ENCODE peak calls at places on chromosome 7, in six cellular contexts. One of them, this sample, is unnamed. For H3K27me3 and H3K4me1, the result is how much of the 10 kb centered on the place peaks cover.

GRCh38 chr7:141073641-141074161 is at the start of gene TMEM178B:
- DNase-seq in mesendoderm: peak
- DNase-seq in cardiac muscle cell: peak
- DNase-seq in effector memory CD4-positive, alpha-beta T cell: no peak
- DNase-seq in testis: no peak
- DNase-seq in endothelial cell of umbilical vein: no peak
- DNase-seq in this sample: no peak

GRCh38 chr7:82600601-82601000 is 157.0 kb upstream of the CACNA2D1 start:
- DNase-seq in cardiac muscle cell: no peak
- DNase-seq in endothelial cell of umbilical vein: no peak
- DNase-seq in mesendoderm: no peak
- DNase-seq in effector memory CD4-positive, alpha-beta T cell: no peak
- DNase-seq in testis: no peak
- DNase-seq in this sample: no peak

GRCh38 chr7:142523821-142524460 is 225.3 kb upstream of the PRSS1 start:
- DNase-seq in endothelial cell of umbilical vein: no peak
- DNase-seq in effector memory CD4-positive, alpha-beta T cell: no peak
- DNase-seq in cardiac muscle cell: no peak
- DNase-seq in mesendoderm: no peak
- DNase-seq in testis: no peak
- DNase-seq in this sample: no peak

GRCh38 chr7:2409745-2410414 is 6.5 kb downstream of the CHST12 start:
- DNase-seq in mesendoderm: no peak
- DNase-seq in testis: no peak
- DNase-seq in effector memory CD4-positive, alpha-beta T cell: no peak
- DNase-seq in cardiac muscle cell: no peak
- DNase-seq in endothelial cell of umbilical vein: peak
- DNase-seq in this sample: peak

GRCh38 chr7:25586513-25586912 is 358.2 kb upstream of the NPVF start:
- DNase-seq in testis: no peak
- DNase-seq in cardiac muscle cell: no peak
- DNase-seq in endothelial cell of umbilical vein: no peak
- DNase-seq in effector memory CD4-positive, alpha-beta T cell: no peak
- DNase-seq in mesendoderm: no peak
- DNase-seq in this sample: no peak

GRCh38 chr7:5282464-5283316 is at the start of gene SLC29A4:
- DNase-seq in testis: peak
- DNase-seq in mesendoderm: peak
- DNase-seq in effector memory CD4-positive, alpha-beta T cell: no peak
- DNase-seq in cardiac muscle cell: peak
- DNase-seq in endothelial cell of umbilical vein: no peak
- DNase-seq in this sample: no peak

GRCh38 chr7:133529861-133530260 is 277.0 kb downstream of the EXOC4 start:
- DNase-seq in mesendoderm: no peak
- DNase-seq in testis: no peak
- DNase-seq in endothelial cell of umbilical vein: no peak
- DNase-seq in cardiac muscle cell: peak
- DNase-seq in effector memory CD4-positive, alpha-beta T cell: no peak
- DNase-seq in this sample: no peak

GRCh38 chr7:106566174-106566573 is 94.8 kb downstream of the CCDC71L start:
- DNase-seq in mesendoderm: no peak
- DNase-seq in endothelial cell of umbilical vein: no peak
- DNase-seq in testis: no peak
- DNase-seq in cardiac muscle cell: no peak
- DNase-seq in effector memory CD4-positive, alpha-beta T cell: no peak
- DNase-seq in this sample: no peak

GRCh38 chr7:45897042-45897690 is 8.9 kb downstream of the IGFBP1 start:
- DNase-seq in mesendoderm: no peak
- DNase-seq in cardiac muscle cell: no peak
- DNase-seq in endothelial cell of umbilical vein: no peak
- DNase-seq in effector memory CD4-positive, alpha-beta T cell: no peak
- DNase-seq in testis: no peak
- DNase-seq in this sample: no peak

GRCh38 chr7:110386914-110387313 is 704.0 kb upstream of the LRRN3 start:
- DNase-seq in cardiac muscle cell: peak
- DNase-seq in endothelial cell of umbilical vein: no peak
- DNase-seq in testis: no peak
- DNase-seq in mesendoderm: peak
- DNase-seq in effector memory CD4-positive, alpha-beta T cell: no peak
- DNase-seq in this sample: no peak

GRCh38 chr7:45568536-45569289 is 5.5 kb upstream of the ADCY1 start:
- DNase-seq in mesendoderm: no peak
- DNase-seq in effector memory CD4-positive, alpha-beta T cell: no peak
- DNase-seq in cardiac muscle cell: no peak
- DNase-seq in testis: no peak
- DNase-seq in endothelial cell of umbilical vein: no peak
- DNase-seq in this sample: no peak

GRCh38 chr7:143385891-143386781 is 5.0 kb downstream of the ZYX start:
- DNase-seq in endothelial cell of umbilical vein: peak
- DNase-seq in cardiac muscle cell: no peak
- DNase-seq in mesendoderm: no peak
- DNase-seq in effector memory CD4-positive, alpha-beta T cell: peak
- DNase-seq in testis: peak
- DNase-seq in this sample: peak

GRCh38 chr7:113087278-113087998 is 811 bp upstream of the GPR85 start:
- DNase-seq in endothelial cell of umbilical vein: peak
- DNase-seq in effector memory CD4-positive, alpha-beta T cell: no peak
- DNase-seq in mesendoderm: peak
- DNase-seq in testis: no peak
- DNase-seq in cardiac muscle cell: peak
- DNase-seq in this sample: no peak

DNA sequence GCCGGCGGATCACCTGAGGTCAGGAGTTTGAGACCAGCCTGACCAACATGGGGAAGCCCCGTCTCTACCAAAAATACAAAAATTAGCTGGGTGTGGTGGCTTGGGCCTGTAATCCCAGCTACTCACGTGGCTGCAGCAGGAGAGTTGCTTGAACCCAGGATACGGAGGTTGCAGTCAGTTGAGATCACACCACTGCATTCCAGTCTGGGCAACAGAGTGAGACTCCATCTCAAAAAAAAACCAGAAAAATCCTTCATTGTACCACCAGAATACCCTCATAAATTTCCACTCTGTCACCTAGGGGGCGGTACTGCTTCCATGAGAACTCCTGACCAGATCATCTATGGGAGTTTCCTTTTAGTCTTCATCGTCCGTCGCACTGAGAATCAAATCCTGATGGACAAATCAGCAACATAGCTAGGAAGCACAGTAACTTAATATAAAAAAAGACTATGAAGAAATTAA is 225.8 kb upstream of the KLF14 start:
- DNase-seq in testis: no peak
- DNase-seq in endothelial cell of umbilical vein: no peak
- DNase-seq in mesendoderm: peak
- DNase-seq in cardiac muscle cell: no peak
- DNase-seq in effector memory CD4-positive, alpha-beta T cell: no peak
- DNase-seq in this sample: peak
- H3K27ac ChIP-seq in testis: no peak
- H3K27ac ChIP-seq in endothelial cell of umbilical vein: peak
- H3K27ac ChIP-seq in mesendoderm: no peak
- H3K27ac ChIP-seq in cardiac muscle cell: no peak
- H3K27ac ChIP-seq in effector memory CD4-positive, alpha-beta T cell: peak
- H3K27ac ChIP-seq in this sample: peak

GRCh38 chr7:128407751-128408708 is 1.8 kb downstream of the IMPDH1 start:
- DNase-seq in cardiac muscle cell: no peak
- DNase-seq in effector memory CD4-positive, alpha-beta T cell: no peak
- DNase-seq in endothelial cell of umbilical vein: peak
- DNase-seq in testis: no peak
- DNase-seq in mesendoderm: peak
- DNase-seq in this sample: no peak

GRCh38 chr7:128410092-128410665 is 397 bp upstream of the IMPDH1 start:
- DNase-seq in cardiac muscle cell: peak
- DNase-seq in mesendoderm: peak
- DNase-seq in testis: peak
- DNase-seq in effector memory CD4-positive, alpha-beta T cell: peak
- DNase-seq in endothelial cell of umbilical vein: peak
- DNase-seq in this sample: peak

GRCh38 chr7:128408709-128409434 is 910 bp downstream of the IMPDH1 start:
- DNase-seq in mesendoderm: peak
- DNase-seq in effector memory CD4-positive, alpha-beta T cell: no peak
- DNase-seq in testis: no peak
- DNase-seq in endothelial cell of umbilical vein: no peak
- DNase-seq in cardiac muscle cell: no peak
- DNase-seq in this sample: no peak

GRCh38 chr7:128406986-128407589 is 2.7 kb downstream of the IMPDH1 start:
- DNase-seq in endothelial cell of umbilical vein: no peak
- DNase-seq in cardiac muscle cell: no peak
- DNase-seq in effector memory CD4-positive, alpha-beta T cell: no peak
- DNase-seq in mesendoderm: no peak
- DNase-seq in testis: no peak
- DNase-seq in this sample: no peak

DNA sequence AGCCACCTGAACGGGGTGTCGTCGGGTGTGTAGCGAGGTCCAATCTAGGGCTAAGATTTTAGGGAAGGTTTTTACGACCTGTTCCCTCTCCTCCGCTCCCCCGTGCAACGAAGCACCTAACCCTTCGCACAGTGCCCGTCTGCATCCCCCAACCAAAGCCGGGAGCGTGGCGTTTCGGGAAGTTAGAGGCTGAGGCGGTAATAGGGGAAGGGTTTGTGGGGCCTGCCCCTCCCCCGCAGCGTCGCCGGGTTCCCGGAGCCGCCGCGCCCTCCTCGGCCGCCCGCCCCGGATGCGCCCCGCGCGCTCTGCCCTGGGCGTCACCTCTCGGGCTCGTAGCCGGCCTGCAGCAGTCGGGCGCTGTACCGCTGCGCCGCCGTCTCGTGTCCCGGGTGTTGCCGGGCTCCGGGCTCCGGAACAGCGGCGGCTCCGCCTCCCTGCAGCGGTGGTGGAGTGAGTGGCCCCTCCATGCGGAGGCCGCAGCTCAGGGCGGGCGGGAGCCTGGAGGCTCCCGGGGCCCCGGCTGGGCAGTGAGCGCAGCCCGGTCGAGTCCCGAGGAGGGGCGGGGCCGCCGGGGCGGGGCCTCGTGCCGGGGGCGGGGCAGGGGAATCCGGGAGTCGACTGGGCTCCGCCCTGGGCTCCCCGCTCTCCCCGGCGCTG is at the start of gene IMPDH1:
- DNase-seq in effector memory CD4-positive, alpha-beta T cell: peak
- DNase-seq in endothelial cell of umbilical vein: no peak
- DNase-seq in testis: peak
- DNase-seq in cardiac muscle cell: peak
- DNase-seq in mesendoderm: peak
- DNase-seq in this sample: peak
- H3K27me3 ChIP-seq in effector memory CD4-positive, alpha-beta T cell: under half
- H3K27me3 ChIP-seq in endothelial cell of umbilical vein: under half
- H3K27me3 ChIP-seq in testis: under half
- H3K27me3 ChIP-seq in cardiac muscle cell: half or more
- H3K27me3 ChIP-seq in mesendoderm: under half
- H3K27me3 ChIP-seq in this sample: under half

GRCh38 chr7:112053405-112054069 is 152.7 kb downstream of the DOCK4 start:
- DNase-seq in cardiac muscle cell: no peak
- DNase-seq in endothelial cell of umbilical vein: no peak
- DNase-seq in effector memory CD4-positive, alpha-beta T cell: no peak
- DNase-seq in testis: no peak
- DNase-seq in mesendoderm: no peak
- DNase-seq in this sample: no peak

GRCh38 chr7:112056409-112056808 is 149.8 kb downstream of the DOCK4 start:
- DNase-seq in cardiac muscle cell: no peak
- DNase-seq in endothelial cell of umbilical vein: peak
- DNase-seq in effector memory CD4-positive, alpha-beta T cell: no peak
- DNase-seq in mesendoderm: no peak
- DNase-seq in testis: no peak
- DNase-seq in this sample: no peak

GRCh38 chr7:112052507-112052906 is 153.7 kb downstream of the DOCK4 start:
- DNase-seq in effector memory CD4-positive, alpha-beta T cell: no peak
- DNase-seq in testis: no peak
- DNase-seq in mesendoderm: no peak
- DNase-seq in endothelial cell of umbilical vein: no peak
- DNase-seq in cardiac muscle cell: no peak
- DNase-seq in this sample: no peak

GRCh38 chr7:112050205-112050881 is 155.9 kb downstream of the DOCK4 start:
- DNase-seq in mesendoderm: no peak
- DNase-seq in cardiac muscle cell: peak
- DNase-seq in testis: no peak
- DNase-seq in endothelial cell of umbilical vein: no peak
- DNase-seq in effector memory CD4-positive, alpha-beta T cell: no peak
- DNase-seq in this sample: no peak

GRCh38 chr7:112052993-112053392 is 153.2 kb downstream of the DOCK4 start:
- DNase-seq in cardiac muscle cell: no peak
- DNase-seq in testis: no peak
- DNase-seq in effector memory CD4-positive, alpha-beta T cell: no peak
- DNase-seq in endothelial cell of umbilical vein: peak
- DNase-seq in mesendoderm: no peak
- DNase-seq in this sample: no peak
- H3K4me1 ChIP-seq in cardiac muscle cell: under half
- H3K4me1 ChIP-seq in testis: under half
- H3K4me1 ChIP-seq in effector memory CD4-positive, alpha-beta T cell: under half
- H3K4me1 ChIP-seq in endothelial cell of umbilical vein: under half
- H3K4me1 ChIP-seq in mesendoderm: under half
- H3K4me1 ChIP-seq in this sample: under half

GRCh38 chr7:97075928-97076327 is 41.6 kb upstream of the SDHAF3 start:
- DNase-seq in mesendoderm: peak
- DNase-seq in cardiac muscle cell: no peak
- DNase-seq in endothelial cell of umbilical vein: no peak
- DNase-seq in testis: no peak
- DNase-seq in effector memory CD4-positive, alpha-beta T cell: no peak
- DNase-seq in this sample: no peak

GRCh38 chr7:97081901-97082300 is 35.6 kb upstream of the SDHAF3 start:
- DNase-seq in testis: no peak
- DNase-seq in effector memory CD4-positive, alpha-beta T cell: no peak
- DNase-seq in cardiac muscle cell: no peak
- DNase-seq in endothelial cell of umbilical vein: no peak
- DNase-seq in mesendoderm: no peak
- DNase-seq in this sample: no peak

GRCh38 chr7:97078023-97078988 is 39.2 kb upstream of the SDHAF3 start:
- DNase-seq in mesendoderm: no peak
- DNase-seq in endothelial cell of umbilical vein: no peak
- DNase-seq in effector memory CD4-positive, alpha-beta T cell: no peak
- DNase-seq in testis: no peak
- DNase-seq in cardiac muscle cell: no peak
- DNase-seq in this sample: no peak

GRCh38 chr7:97079300-97079699 is 38.2 kb upstream of the SDHAF3 start:
- DNase-seq in testis: no peak
- DNase-seq in endothelial cell of umbilical vein: no peak
- DNase-seq in cardiac muscle cell: no peak
- DNase-seq in effector memory CD4-positive, alpha-beta T cell: no peak
- DNase-seq in mesendoderm: no peak
- DNase-seq in this sample: no peak
- H3K27ac ChIP-seq in testis: no peak
- H3K27ac ChIP-seq in endothelial cell of umbilical vein: no peak
- H3K27ac ChIP-seq in cardiac muscle cell: no peak
- H3K27ac ChIP-seq in effector memory CD4-positive, alpha-beta T cell: no peak
- H3K27ac ChIP-seq in mesendoderm: no peak
- H3K27ac ChIP-seq in this sample: no peak

GRCh38 chr7:135718794-135719436 is 9.1 kb downstream of the SLC13A4 start:
- DNase-seq in cardiac muscle cell: peak
- DNase-seq in testis: no peak
- DNase-seq in endothelial cell of umbilical vein: no peak
- DNase-seq in mesendoderm: peak
- DNase-seq in effector memory CD4-positive, alpha-beta T cell: no peak
- DNase-seq in this sample: no peak
- H3K27me3 ChIP-seq in cardiac muscle cell: under half
- H3K27me3 ChIP-seq in testis: under half
- H3K27me3 ChIP-seq in endothelial cell of umbilical vein: under half
- H3K27me3 ChIP-seq in mesendoderm: under half
- H3K27me3 ChIP-seq in effector memory CD4-positive, alpha-beta T cell: under half
- H3K27me3 ChIP-seq in this sample: under half

DNA sequence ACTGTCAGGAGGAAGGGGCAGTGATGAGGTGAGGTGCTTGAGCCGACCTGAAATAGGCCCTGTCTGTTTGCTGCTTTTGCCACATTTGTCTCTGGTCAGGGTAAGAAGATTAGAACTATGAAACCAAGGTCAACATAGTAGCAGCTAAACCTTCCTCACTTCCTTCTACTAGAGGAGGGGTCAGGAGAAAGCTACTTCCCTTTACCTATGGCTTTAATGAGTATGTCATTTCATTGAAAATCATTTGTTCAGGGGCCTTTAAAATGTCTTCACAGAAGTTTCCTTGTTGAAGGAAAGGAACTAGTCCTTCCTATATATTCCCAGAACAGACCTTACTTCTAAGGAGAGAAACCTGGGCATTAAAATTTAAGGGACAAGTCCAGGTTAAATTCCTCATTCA is 19.0 kb downstream of the HYAL4 start:
- DNase-seq in testis: no peak
- DNase-seq in endothelial cell of umbilical vein: no peak
- DNase-seq in mesendoderm: no peak
- DNase-seq in cardiac muscle cell: no peak
- DNase-seq in effector memory CD4-positive, alpha-beta T cell: no peak
- DNase-seq in this sample: no peak
- H3K4me1 ChIP-seq in testis: under half
- H3K4me1 ChIP-seq in endothelial cell of umbilical vein: under half
- H3K4me1 ChIP-seq in mesendoderm: under half
- H3K4me1 ChIP-seq in cardiac muscle cell: under half
- H3K4me1 ChIP-seq in effector memory CD4-positive, alpha-beta T cell: under half
- H3K4me1 ChIP-seq in this sample: under half